ENCODE peak calls at places on chromosomes 4 and X, in seven cellular contexts. One of them, this sample, is unnamed.

GRCh38 chr4:66284991-66285451 is 614.7 kb upstream of the EPHA5 start:
- DNase-seq in iPS-NIHi11: no peak
- DNase-seq in amygdala: no peak
- DNase-seq in NCI-H1092: no peak
- DNase-seq in CD8-positive, alpha-beta T cell: no peak
- DNase-seq in hypothalamus: no peak
- DNase-seq in iris pigment epithelial cell: no peak
- DNase-seq in this sample: no peak

GRCh38 chr4:95641571-95641970 is 92.8 kb upstream of the UNC5C start:
- DNase-seq in iPS-NIHi11: no peak
- DNase-seq in amygdala: no peak
- DNase-seq in NCI-H1092: no peak
- DNase-seq in CD8-positive, alpha-beta T cell: no peak
- DNase-seq in hypothalamus: no peak
- DNase-seq in iris pigment epithelial cell: no peak
- DNase-seq in this sample: no peak

GRCh38 chr4:140635606-140636005 is 66.8 kb upstream of the UCP1 start:
- DNase-seq in iPS-NIHi11: peak; percentile 72
- DNase-seq in amygdala: no peak
- DNase-seq in NCI-H1092: no peak
- DNase-seq in CD8-positive, alpha-beta T cell: no peak
- DNase-seq in hypothalamus: no peak
- DNase-seq in iris pigment epithelial cell: peak; percentile 45
- DNase-seq in this sample: no peak

GRCh38 chr4:31383767-31384166 is 663.6 kb downstream of the PCDH7 start:
- DNase-seq in iPS-NIHi11: no peak
- DNase-seq in amygdala: no peak
- DNase-seq in NCI-H1092: no peak
- DNase-seq in CD8-positive, alpha-beta T cell: no peak
- DNase-seq in hypothalamus: no peak
- DNase-seq in iris pigment epithelial cell: no peak
- DNase-seq in this sample: no peak

GRCh38 chrX:86047174-86047991 is at the start of gene CHM:
- DNase-seq in iPS-NIHi11: peak; percentile 66
- DNase-seq in amygdala: no peak
- DNase-seq in NCI-H1092: no peak
- DNase-seq in CD8-positive, alpha-beta T cell: peak; percentile 61
- DNase-seq in hypothalamus: no peak
- DNase-seq in iris pigment epithelial cell: peak; percentile 89
- DNase-seq in this sample: peak; percentile 33

GRCh38 chr4:661856-662761 is 12.0 kb downstream of the ATP5ME start:
- DNase-seq in iPS-NIHi11: no peak
- DNase-seq in amygdala: no peak
- DNase-seq in NCI-H1092: no peak
- DNase-seq in CD8-positive, alpha-beta T cell: no peak
- DNase-seq in hypothalamus: no peak
- DNase-seq in iris pigment epithelial cell: no peak
- DNase-seq in this sample: no peak

GRCh38 chrX:2502668-2503519 is 2.1 kb upstream of the DHRSX start:
- DNase-seq in iPS-NIHi11: no peak
- DNase-seq in amygdala: no peak
- DNase-seq in NCI-H1092: no peak
- DNase-seq in CD8-positive, alpha-beta T cell: no peak
- DNase-seq in hypothalamus: no peak
- DNase-seq in iris pigment epithelial cell: peak; percentile 11
- DNase-seq in this sample: no peak

GRCh38 chr4:56272003-56272402 is 115.3 kb downstream of the AASDH start:
- DNase-seq in iPS-NIHi11: no peak
- DNase-seq in amygdala: no peak
- DNase-seq in NCI-H1092: no peak
- DNase-seq in CD8-positive, alpha-beta T cell: no peak
- DNase-seq in hypothalamus: no peak
- DNase-seq in iris pigment epithelial cell: no peak
- DNase-seq in this sample: no peak

GRCh38 chr4:186204103-186204559 is 12.8 kb downstream of the CYP4V2 start:
- DNase-seq in iPS-NIHi11: no peak
- DNase-seq in amygdala: peak; percentile 15
- DNase-seq in NCI-H1092: peak; percentile 53
- DNase-seq in CD8-positive, alpha-beta T cell: no peak
- DNase-seq in hypothalamus: no peak
- DNase-seq in iris pigment epithelial cell: peak; percentile 75
- DNase-seq in this sample: no peak

GRCh38 chrX:48090123-48090522 is 18.7 kb upstream of the ZNF630 start:
- DNase-seq in iPS-NIHi11: no peak
- DNase-seq in amygdala: no peak
- DNase-seq in NCI-H1092: no peak
- DNase-seq in CD8-positive, alpha-beta T cell: no peak
- DNase-seq in hypothalamus: no peak
- DNase-seq in iris pigment epithelial cell: peak; percentile 10
- DNase-seq in this sample: no peak

GRCh38 chr4:13933163-13933562 is 305.6 kb upstream of the BOD1L1 start:
- DNase-seq in iPS-NIHi11: peak; percentile 5
- DNase-seq in amygdala: no peak
- DNase-seq in NCI-H1092: no peak
- DNase-seq in CD8-positive, alpha-beta T cell: no peak
- DNase-seq in hypothalamus: no peak
- DNase-seq in iris pigment epithelial cell: peak; percentile 67
- DNase-seq in this sample: no peak

GRCh38 chr4:144399927-144400326 is 246.0 kb upstream of the HHIP start:
- DNase-seq in iPS-NIHi11: no peak
- DNase-seq in amygdala: no peak
- DNase-seq in NCI-H1092: no peak
- DNase-seq in CD8-positive, alpha-beta T cell: no peak
- DNase-seq in hypothalamus: no peak
- DNase-seq in iris pigment epithelial cell: peak; percentile 90
- DNase-seq in this sample: no peak

GRCh38 chr4:158578476-158578875 is 56.8 kb downstream of the RXFP1 start:
- DNase-seq in iPS-NIHi11: peak; percentile 18
- DNase-seq in amygdala: no peak
- DNase-seq in NCI-H1092: no peak
- DNase-seq in CD8-positive, alpha-beta T cell: no peak
- DNase-seq in hypothalamus: no peak
- DNase-seq in iris pigment epithelial cell: peak; percentile 54
- DNase-seq in this sample: no peak

GRCh38 chrX:71533850-71534515 is 1.1 kb downstream of the OGT start:
- DNase-seq in iPS-NIHi11: peak; percentile 16
- DNase-seq in amygdala: no peak
- DNase-seq in NCI-H1092: peak; percentile 36
- DNase-seq in CD8-positive, alpha-beta T cell: peak; percentile 73
- DNase-seq in hypothalamus: peak; percentile 1
- DNase-seq in iris pigment epithelial cell: peak; percentile 42
- DNase-seq in this sample: no peak

GRCh38 chrX:50579955-50580354 is 109.3 kb upstream of the DGKK start:
- DNase-seq in iPS-NIHi11: peak; percentile 51
- DNase-seq in amygdala: no peak
- DNase-seq in NCI-H1092: peak; percentile 78
- DNase-seq in CD8-positive, alpha-beta T cell: no peak
- DNase-seq in hypothalamus: no peak
- DNase-seq in iris pigment epithelial cell: peak; percentile 63
- DNase-seq in this sample: peak; percentile 22

GRCh38 chrX:74251006-74251930 is 52.7 kb upstream of the ZCCHC13 start:
- DNase-seq in iPS-NIHi11: no peak
- DNase-seq in amygdala: no peak
- DNase-seq in NCI-H1092: no peak
- DNase-seq in CD8-positive, alpha-beta T cell: no peak
- DNase-seq in hypothalamus: no peak
- DNase-seq in iris pigment epithelial cell: peak; percentile 83
- DNase-seq in this sample: no peak

GRCh38 chr4:8362483-8362882 is 78.0 kb downstream of the ACOX3 start:
- DNase-seq in iPS-NIHi11: no peak
- DNase-seq in amygdala: no peak
- DNase-seq in NCI-H1092: no peak
- DNase-seq in CD8-positive, alpha-beta T cell: no peak
- DNase-seq in hypothalamus: no peak
- DNase-seq in iris pigment epithelial cell: no peak
- DNase-seq in this sample: no peak

GRCh38 chrX:43822015-43822414 is 60.2 kb downstream of the MAOB start:
- DNase-seq in iPS-NIHi11: no peak
- DNase-seq in amygdala: no peak
- DNase-seq in NCI-H1092: no peak
- DNase-seq in CD8-positive, alpha-beta T cell: no peak
- DNase-seq in hypothalamus: no peak
- DNase-seq in iris pigment epithelial cell: peak; percentile 32
- DNase-seq in this sample: no peak

GRCh38 chr4:41692717-41693345 is 55.7 kb downstream of the PHOX2B start:
- DNase-seq in iPS-NIHi11: peak; percentile 69
- DNase-seq in amygdala: peak; percentile 13
- DNase-seq in NCI-H1092: peak; percentile 8
- DNase-seq in CD8-positive, alpha-beta T cell: no peak
- DNase-seq in hypothalamus: peak; percentile 9
- DNase-seq in iris pigment epithelial cell: peak; percentile 67
- DNase-seq in this sample: peak; percentile 29

GRCh38 chrX:49171752-49172279 is at the start of gene PLP2:
- DNase-seq in iPS-NIHi11: no peak
- DNase-seq in amygdala: no peak
- DNase-seq in NCI-H1092: no peak
- DNase-seq in CD8-positive, alpha-beta T cell: peak; percentile 75
- DNase-seq in hypothalamus: no peak
- DNase-seq in iris pigment epithelial cell: peak; percentile 55
- DNase-seq in this sample: no peak

GRCh38 chrX:114798902-114799301 is 215.0 kb downstream of the HTR2C start:
- DNase-seq in iPS-NIHi11: no peak
- DNase-seq in amygdala: no peak
- DNase-seq in NCI-H1092: no peak
- DNase-seq in CD8-positive, alpha-beta T cell: no peak
- DNase-seq in hypothalamus: no peak
- DNase-seq in iris pigment epithelial cell: peak; percentile 41
- DNase-seq in this sample: no peak

GRCh38 chrX:13029341-13029740 is 15.1 kb downstream of the FAM9C start:
- DNase-seq in iPS-NIHi11: peak; percentile 14
- DNase-seq in amygdala: no peak
- DNase-seq in NCI-H1092: no peak
- DNase-seq in CD8-positive, alpha-beta T cell: peak; percentile 50
- DNase-seq in hypothalamus: no peak
- DNase-seq in iris pigment epithelial cell: peak; percentile 67
- DNase-seq in this sample: no peak

GRCh38 chr4:128538111-128538882 is 250.7 kb upstream of the PGRMC2 start:
- DNase-seq in iPS-NIHi11: no peak
- DNase-seq in amygdala: no peak
- DNase-seq in NCI-H1092: no peak
- DNase-seq in CD8-positive, alpha-beta T cell: no peak
- DNase-seq in hypothalamus: no peak
- DNase-seq in iris pigment epithelial cell: no peak
- DNase-seq in this sample: no peak